ENCODE peak calls at places on chromosome 9, in four cellular contexts. O, B, R and P are unnamed samples.

GRCh38 chr9:71793386-71794105 is 25.2 kb upstream of the CEMIP2 start:
- DNase-seq in O (no peak), R (no peak), B (peak), P (peak)

GRCh38 chr9:86519216-86519615 is 165.0 kb upstream of the TUT7 start:
- DNase-seq in R (no peak), O (no peak), B (no peak), P (no peak)

GRCh38 chr9:90893706-90894105 is 92.1 kb downstream of the SYK start:
- DNase-seq in O (no peak), R (no peak), B (no peak), P (no peak)

GRCh38 chr9:91787931-91788330 is 162.1 kb downstream of the ROR2 start:
- DNase-seq in B (no peak), O (no peak), R (no peak), P (no peak)

GRCh38 chr9:15697459-15697858 is 144.6 kb downstream of the CCDC171 start:
- DNase-seq in O (no peak), R (no peak), B (peak), P (no peak)

GRCh38 chr9:114641974-114642373 is 15.6 kb downstream of the TEX53 start:
- DNase-seq in R (no peak), O (no peak), B (no peak), P (no peak)

GRCh38 chr9:69485466-69485865 is 160.5 kb downstream of the ENTREP1 start:
- DNase-seq in R (peak), O (no peak), B (no peak), P (no peak)

GRCh38 chr9:91727316-91727861 is 222.6 kb downstream of the ROR2 start:
- DNase-seq in R (no peak), B (peak), O (no peak), P (peak)

GRCh38 chr9:84137968-84138367 is 157.4 kb downstream of the RMI1 start:
- DNase-seq in R (no peak), O (no peak), B (peak), P (no peak)

GRCh38 chr9:120136685-120137084 is 443.3 kb downstream of the CDK5RAP2 start:
- DNase-seq in R (no peak), B (no peak), O (no peak), P (no peak)

GRCh38 chr9:128159073-128159783 is 837 bp upstream of the BBLN start:
- DNase-seq in R (peak), O (peak), B (no peak), P (no peak)

GRCh38 chr9:99024959-99025358 is 80.0 kb upstream of the TGFBR1 start:
- DNase-seq in R (no peak), O (no peak), B (no peak), P (no peak)

GRCh38 chr9:14480561-14480960 is 166.6 kb upstream of the NFIB start:
- DNase-seq in O (no peak), R (no peak), B (no peak), P (no peak)

GRCh38 chr9:78286946-78287388 is 10.0 kb upstream of the PSAT1 start:
- DNase-seq in O (no peak), B (no peak), R (no peak), P (no peak)

GRCh38 chr9:73470766-73471165 is 319.1 kb downstream of the ANXA1 start:
- DNase-seq in B (no peak), R (no peak), O (no peak), P (no peak)

GRCh38 chr9:86700601-86701000 is 246.7 kb downstream of the GAS1 start:
- DNase-seq in R (no peak), B (no peak), O (no peak), P (no peak)

GRCh38 chr9:109319631-109320233 is 1.1 kb downstream of the EPB41L4B start:
- DNase-seq in O (no peak), R (no peak), B (no peak), P (no peak)

GRCh38 chr9:75083188-75083976 is 4.6 kb downstream of the NMRK1 start:
- DNase-seq in R (peak), O (no peak), B (no peak), P (no peak)
- H3K9ac ChIP-seq in R (peak), O (no peak), B (no peak), P (no peak)

GRCh38 chr9:36034234-36034633 is 2.5 kb upstream of the RECK start:
- DNase-seq in R (no peak), B (no peak), O (no peak), P (no peak)

GRCh38 chr9:36034911-36035490 is 1.7 kb upstream of the RECK start:
- DNase-seq in B (no peak), O (no peak), R (no peak), P (no peak)

GRCh38 chr9:36036780-36037579 is at the start of gene RECK:
- DNase-seq in R (peak), O (no peak), B (peak), P (peak)

GRCh38 chr9:36037580-36038169 is 962 bp downstream of the RECK start:
- DNase-seq in O (no peak), B (peak), R (no peak), P (peak)

DNA sequence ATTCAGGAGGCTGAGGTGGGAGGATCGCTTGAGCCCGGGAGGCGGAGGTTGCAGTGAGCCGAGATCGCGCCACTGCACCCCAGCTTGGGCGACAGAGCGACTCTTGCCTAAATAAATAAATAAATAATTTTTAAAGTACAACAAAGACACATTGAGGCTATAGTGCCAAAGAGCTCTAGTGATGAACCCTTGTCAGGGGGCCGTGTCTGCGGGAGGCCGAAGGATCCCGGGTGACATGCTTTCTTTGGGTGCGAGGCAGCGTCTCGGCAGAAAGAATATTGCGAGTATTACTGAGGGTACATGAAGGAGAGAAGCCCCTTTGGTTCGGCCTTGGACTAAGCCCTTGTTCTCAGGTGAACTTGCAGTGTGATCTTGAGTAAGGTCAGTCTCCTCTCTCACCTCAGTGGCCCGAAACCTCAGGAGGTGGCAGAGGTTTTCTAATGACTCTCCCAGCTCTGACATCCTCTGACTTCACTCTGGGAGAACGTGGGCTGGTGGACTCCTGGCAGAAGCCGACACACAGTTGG is 397 bp upstream of the RECK start:
- DNase-seq in R (no peak), O (no peak), B (no peak), P (no peak)
- H3K9ac ChIP-seq in R (no peak), O (no peak), B (peak), P (peak)

GRCh38 chr9:136761545-136761981 is 2.8 kb downstream of the LCN15 start:
- DNase-seq in O (no peak), R (no peak), B (no peak), P (no peak)
- H3K9ac ChIP-seq in O (no peak), R (no peak), B (no peak), P (no peak)

GRCh38 chr9:133135193-133135745 is 14.2 kb upstream of the RALGDS start:
- DNase-seq in R (peak), B (peak), O (no peak), P (no peak)
- H3K9ac ChIP-seq in R (peak), B (peak), O (peak), P (peak)

GRCh38 chr9:129620669-129621295 is at the start of gene C9orf50:
- DNase-seq in B (no peak), R (no peak), O (no peak), P (no peak)
- H3K9ac ChIP-seq in B (peak), R (peak), O (no peak), P (peak)

DNA sequence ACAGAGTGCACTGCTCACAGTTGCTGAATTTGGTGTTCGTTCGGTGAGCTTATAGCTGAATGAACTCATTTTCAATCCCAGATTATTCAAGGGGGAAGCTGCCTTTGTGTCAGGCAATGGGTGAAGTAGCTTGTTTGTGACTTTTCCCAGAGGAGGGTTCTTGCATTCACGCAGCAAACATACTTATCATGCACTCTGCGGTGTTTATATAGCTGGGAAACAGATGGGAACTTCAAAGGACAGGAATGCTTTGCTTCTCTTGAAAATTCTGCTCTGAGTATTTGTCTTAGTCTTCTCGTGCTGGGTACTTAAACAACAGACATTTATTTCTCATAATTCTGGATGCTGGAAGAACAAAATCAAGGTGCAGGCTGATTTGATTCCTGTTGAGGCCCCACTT is 64.7 kb upstream of the ABCA1 start:
- DNase-seq in B (peak), R (no peak), O (no peak), P (no peak)
- H3K9ac ChIP-seq in B (peak), R (peak), O (no peak), P (no peak)

GRCh38 chr9:20512636-20513035 is 109.7 kb downstream of the MLLT3 start:
- DNase-seq in O (no peak), B (peak), R (no peak), P (no peak)
- H3K9ac ChIP-seq in O (no peak), B (no peak), R (no peak), P (no peak)

GRCh38 chr9:134451700-134452458 is 125.6 kb downstream of the RXRA start:
- DNase-seq in O (no peak), B (no peak), R (no peak), P (no peak)
- H3K9ac ChIP-seq in O (no peak), B (no peak), R (no peak), P (no peak)